ENCODE peak calls at places on chromosomes 11 and 22, in four cellular contexts. One of them, this sample, is unnamed.

GRCh38 chr22:46069518-46070214 is 80.7 kb upstream of the PPARA start:
- DNase-seq in K562: no peak
- DNase-seq in HCT116: peak
- DNase-seq in HepG2: no peak
- DNase-seq in this sample: peak

GRCh38 chr11:2294340-2295290 is 7.1 kb downstream of the C11orf21 start:
- DNase-seq in K562: no peak
- DNase-seq in HCT116: no peak
- DNase-seq in HepG2: no peak
- DNase-seq in this sample: no peak

GRCh38 chr22:40203568-40203967 is 25.8 kb downstream of the TNRC6B start:
- DNase-seq in K562: no peak
- DNase-seq in HCT116: no peak
- DNase-seq in HepG2: no peak
- DNase-seq in this sample: no peak

GRCh38 chr11:1405186-1406020 is 15.7 kb downstream of the BRSK2 start:
- DNase-seq in K562: no peak
- DNase-seq in HCT116: no peak
- DNase-seq in HepG2: no peak
- DNase-seq in this sample: no peak

GRCh38 chr11:1077417-1078119 is 2.9 kb downstream of the MUC2 start:
- DNase-seq in K562: no peak
- DNase-seq in HCT116: no peak
- DNase-seq in HepG2: no peak
- DNase-seq in this sample: no peak

GRCh38 chr11:59263225-59263894 is 50.6 kb upstream of the MPEG1 start:
- DNase-seq in K562: no peak
- DNase-seq in HCT116: peak
- DNase-seq in HepG2: peak
- DNase-seq in this sample: no peak

GRCh38 chr22:35630387-35630793 is 13.3 kb upstream of the MB start:
- DNase-seq in K562: no peak
- DNase-seq in HCT116: peak
- DNase-seq in HepG2: no peak
- DNase-seq in this sample: no peak

GRCh38 chr11:118658372-118659313 is 20.8 kb downstream of the TREH start:
- DNase-seq in K562: no peak
- DNase-seq in HCT116: no peak
- DNase-seq in HepG2: no peak
- DNase-seq in this sample: no peak

GRCh38 chr22:33357894-33358440 is 299.8 kb upstream of the SYN3 start:
- DNase-seq in K562: no peak
- DNase-seq in HCT116: no peak
- DNase-seq in HepG2: no peak
- DNase-seq in this sample: no peak

GRCh38 chr22:46185263-46185662 is 34.9 kb downstream of the PPARA start:
- DNase-seq in K562: no peak
- DNase-seq in HCT116: no peak
- DNase-seq in HepG2: no peak
- DNase-seq in this sample: no peak

GRCh38 chr11:76102772-76103171 is 103.5 kb downstream of the WNT11 start:
- DNase-seq in K562: no peak
- DNase-seq in HCT116: no peak
- DNase-seq in HepG2: no peak
- DNase-seq in this sample: no peak

GRCh38 chr11:113242767-113243397 is 71.5 kb upstream of the TTC12 start:
- DNase-seq in K562: no peak
- DNase-seq in HCT116: no peak
- DNase-seq in HepG2: no peak
- DNase-seq in this sample: no peak

GRCh38 chr22:46149998-46150549 is at the start of gene PPARA:
- DNase-seq in K562: peak
- DNase-seq in HCT116: peak
- DNase-seq in HepG2: peak
- DNase-seq in this sample: no peak

GRCh38 chr11:59138643-59139042 is 4.0 kb upstream of the FAM111A start:
- DNase-seq in K562: no peak
- DNase-seq in HCT116: no peak
- DNase-seq in HepG2: no peak
- DNase-seq in this sample: no peak

GRCh38 chr11:117580866-117581265 is 216.2 kb downstream of the DSCAML1 start:
- DNase-seq in K562: no peak
- DNase-seq in HCT116: no peak
- DNase-seq in HepG2: no peak
- DNase-seq in this sample: no peak
- H3K27ac ChIP-seq in K562: no peak
- H3K27ac ChIP-seq in HCT116: no peak
- H3K27ac ChIP-seq in HepG2: no peak
- H3K27ac ChIP-seq in this sample: no peak

DNA sequence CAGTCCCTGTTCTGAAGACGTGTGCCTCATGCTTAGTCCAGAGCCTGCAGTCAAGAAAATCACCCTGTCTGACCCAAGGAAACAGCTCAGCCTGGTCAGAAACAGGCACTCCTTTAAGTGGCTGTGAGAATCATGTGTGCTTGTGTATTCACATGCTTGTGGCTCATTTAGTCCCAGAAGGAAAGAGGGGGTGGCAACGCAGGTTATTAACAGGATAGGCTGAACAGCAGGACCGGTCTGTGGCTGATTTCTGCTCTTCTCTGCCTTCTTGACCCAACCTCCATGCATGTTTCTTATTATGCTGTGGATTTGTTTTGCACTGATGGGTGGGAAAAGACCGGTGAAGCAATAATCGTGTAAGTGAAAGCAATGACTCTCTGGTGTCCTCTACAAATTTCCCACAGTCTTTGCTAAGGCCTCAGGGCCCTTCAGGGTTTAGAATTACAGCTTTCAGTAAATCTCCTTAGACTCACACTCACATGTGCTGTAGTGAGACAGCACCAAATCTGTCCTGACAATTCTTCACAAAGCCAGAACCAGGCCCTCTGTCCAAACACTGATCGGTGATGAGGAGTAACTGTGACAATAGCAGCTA is 288.1 kb downstream of the ETS1 start:
- DNase-seq in K562: no peak
- DNase-seq in HCT116: no peak
- DNase-seq in HepG2: no peak
- DNase-seq in this sample: no peak
- TF ChIP-seq TCF7L2 in K562: no peak
- TF ChIP-seq TCF7L2 in HCT116: no peak
- TF ChIP-seq TCF7L2 in HepG2: no peak
- TF ChIP-seq TCF7L2 in this sample: no peak

DNA sequence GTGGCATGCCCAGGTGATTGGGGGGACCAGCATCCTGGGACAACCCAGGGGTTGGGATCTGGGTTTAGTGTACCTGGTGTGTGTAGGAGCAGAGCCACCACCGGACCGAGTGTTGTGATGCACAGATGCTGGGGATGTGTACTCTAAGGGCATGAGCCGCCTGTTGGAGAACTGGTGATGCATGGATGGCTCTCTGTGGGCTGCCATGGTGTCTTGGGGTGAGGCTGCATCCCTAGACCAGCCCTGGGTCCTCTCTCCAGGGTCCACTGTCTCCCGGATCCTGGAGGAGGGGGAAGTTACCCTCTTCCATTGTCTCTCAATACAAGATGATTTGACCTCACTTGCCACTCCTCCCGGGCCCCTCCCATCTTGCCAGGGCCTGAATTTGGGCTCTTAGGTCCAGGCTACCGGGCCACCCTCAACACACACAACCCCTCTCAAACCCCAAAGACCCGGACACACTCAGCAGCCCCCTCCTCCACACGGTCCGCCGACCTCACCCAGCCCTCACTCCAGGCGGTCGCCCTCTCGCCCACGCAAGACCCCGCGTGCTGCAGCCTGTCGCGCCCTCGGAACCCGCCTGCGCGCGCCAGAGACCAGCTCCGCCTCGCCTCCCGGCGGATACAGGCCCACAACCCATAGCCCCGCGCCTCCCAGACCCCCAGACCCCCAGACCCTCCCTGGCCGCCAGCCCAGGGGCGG is 578 bp downstream of the LRRC75B start:
- DNase-seq in K562: no peak
- DNase-seq in HCT116: no peak
- DNase-seq in HepG2: no peak
- DNase-seq in this sample: no peak
- TF ChIP-seq CTCF in K562: no peak
- TF ChIP-seq CTCF in HCT116: no peak
- TF ChIP-seq CTCF in HepG2: no peak
- TF ChIP-seq CTCF in this sample: no peak

DNA sequence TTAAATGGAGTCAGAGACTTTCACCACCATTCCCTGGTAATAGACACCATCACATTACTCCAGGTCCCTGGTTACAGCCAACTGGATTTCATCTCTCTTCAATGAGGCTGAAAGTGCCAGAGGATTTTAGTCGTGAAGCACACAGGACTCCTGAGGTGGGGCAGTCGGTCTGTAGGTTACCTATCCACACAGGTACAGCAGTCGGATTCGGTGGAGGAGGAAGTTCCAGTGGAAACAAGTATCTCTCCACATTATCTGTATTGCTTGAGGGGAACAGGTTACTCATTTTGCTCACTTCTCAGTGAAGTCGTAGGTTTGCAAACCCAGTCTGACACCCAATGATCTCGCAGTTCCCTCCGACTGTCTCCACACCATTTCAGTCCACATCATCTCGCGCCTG is 82.3 kb upstream of the TMEM45B start:
- DNase-seq in K562: no peak
- DNase-seq in HCT116: no peak
- DNase-seq in HepG2: no peak
- DNase-seq in this sample: no peak
- H3K27ac ChIP-seq in K562: no peak
- H3K27ac ChIP-seq in HCT116: no peak
- H3K27ac ChIP-seq in HepG2: no peak
- H3K27ac ChIP-seq in this sample: no peak